ENCODE peak calls at places on chromosomes 11 and 22, in four cellular contexts. One of them, this sample, is unnamed.

GRCh38 chr11:10809373-10810199 is 860 bp upstream of the EIF4G2 start:
- DNase-seq in cardiac fibroblast: peak
- DNase-seq in GM23248: peak
- DNase-seq in immature natural killer cell: no peak
- DNase-seq in this sample: peak

GRCh38 chr22:43755452-43755851 is 56.7 kb downstream of the EFCAB6 start:
- DNase-seq in GM23248: no peak
- DNase-seq in cardiac fibroblast: no peak
- DNase-seq in immature natural killer cell: no peak
- DNase-seq in this sample: no peak

GRCh38 chr11:88293931-88294330 is 43.6 kb downstream of the CTSC start:
- DNase-seq in immature natural killer cell: no peak
- DNase-seq in GM23248: peak
- DNase-seq in cardiac fibroblast: peak
- DNase-seq in this sample: no peak

GRCh38 chr22:46703166-46703995 is 34.7 kb downstream of the CERK start:
- DNase-seq in GM23248: no peak
- DNase-seq in cardiac fibroblast: no peak
- DNase-seq in immature natural killer cell: no peak
- DNase-seq in this sample: no peak

GRCh38 chr11:117394221-117394925 is 66.7 kb downstream of the CEP164 start:
- DNase-seq in cardiac fibroblast: no peak
- DNase-seq in immature natural killer cell: no peak
- DNase-seq in GM23248: no peak
- DNase-seq in this sample: no peak

GRCh38 chr22:20798974-20799373 is 25.1 kb downstream of the SERPIND1 start:
- DNase-seq in immature natural killer cell: no peak
- DNase-seq in GM23248: no peak
- DNase-seq in cardiac fibroblast: no peak
- DNase-seq in this sample: no peak

GRCh38 chr22:46085831-46086576 is 64.3 kb upstream of the PPARA start:
- DNase-seq in cardiac fibroblast: peak
- DNase-seq in GM23248: peak
- DNase-seq in immature natural killer cell: no peak
- DNase-seq in this sample: peak

GRCh38 chr22:42693763-42694683 is 26.6 kb downstream of the A4GALT start:
- DNase-seq in cardiac fibroblast: no peak
- DNase-seq in GM23248: no peak
- DNase-seq in immature natural killer cell: no peak
- DNase-seq in this sample: no peak

GRCh38 chr11:109015283-109015682 is 350.4 kb downstream of the DDX10 start:
- DNase-seq in immature natural killer cell: no peak
- DNase-seq in cardiac fibroblast: peak
- DNase-seq in GM23248: peak
- DNase-seq in this sample: no peak